ENCODE peak calls at places on chromosomes 1 and 21, in seven cellular contexts. E is tibial nerve, Q is suprapubic skin, G is uterus, L is right lobe of liver, I is transverse colon, K is heart left ventricle. Y is an unnamed sample.

GRCh38 chr1:96918406-96918805 is 196.8 kb downstream of the PTBP2 start:
- DNase-seq in K (no peak), E (no peak), Q (no peak), G (no peak), L (no peak), I (no peak), Y (no peak)

GRCh38 chr1:160108888-160109662 is 6.5 kb upstream of the ATP1A2 start:
- DNase-seq in I (no peak), K (no peak), Q (no peak), G (no peak), L (no peak), E (peak), Y (no peak)

GRCh38 chr1:114130846-114131525 is 22.7 kb downstream of the SYT6 start:
- DNase-seq in I (no peak), L (no peak), G (no peak), K (no peak), E (no peak), Q (no peak), Y (no peak)

GRCh38 chr1:46692806-46693770 is 21.4 kb downstream of the TEX38 start:
- DNase-seq in G (no peak), L (no peak), I (no peak), K (no peak), Q (no peak), E (no peak), Y (no peak)

GRCh38 chr1:206633708-206634121 is 1.6 kb upstream of the DYRK3 start:
- DNase-seq in L (no peak), E (peak), G (peak), K (no peak), I (peak), Q (no peak), Y (no peak)

GRCh38 chr1:64962447-64962846 is 3.9 kb downstream of the JAK1 start:
- DNase-seq in E (no peak), K (no peak), L (no peak), Q (no peak), G (no peak), I (peak), Y (no peak)

GRCh38 chr21:34077888-34078287 is 4.5 kb downstream of the MRPS6 start:
- DNase-seq in K (no peak), G (no peak), L (no peak), I (no peak), Q (no peak), E (no peak), Y (no peak)

GRCh38 chr1:150259217-150259616 is 1.6 kb downstream of the CA14 start:
- DNase-seq in G (no peak), L (peak), I (no peak), K (no peak), E (no peak), Q (no peak), Y (no peak)

GRCh38 chr21:16455978-16456377 is 726.2 kb downstream of the USP25 start:
- DNase-seq in K (no peak), L (no peak), Q (no peak), G (no peak), I (no peak), E (no peak), Y (no peak)

GRCh38 chr1:6108937-6109636 is 63.4 kb downstream of the KCNAB2 start:
- DNase-seq in E (no peak), I (peak), L (peak), Q (no peak), G (no peak), K (no peak), Y (no peak)

GRCh38 chr1:32791881-32792280 is 25.3 kb downstream of the YARS1 start:
- DNase-seq in Q (no peak), K (no peak), I (no peak), L (no peak), E (no peak), G (no peak), Y (no peak)

GRCh38 chr1:210407207-210407886 is 78.6 kb downstream of the HHAT start:
- DNase-seq in I (peak), G (peak), L (peak), K (peak), Q (no peak), E (peak), Y (no peak)

DNA sequence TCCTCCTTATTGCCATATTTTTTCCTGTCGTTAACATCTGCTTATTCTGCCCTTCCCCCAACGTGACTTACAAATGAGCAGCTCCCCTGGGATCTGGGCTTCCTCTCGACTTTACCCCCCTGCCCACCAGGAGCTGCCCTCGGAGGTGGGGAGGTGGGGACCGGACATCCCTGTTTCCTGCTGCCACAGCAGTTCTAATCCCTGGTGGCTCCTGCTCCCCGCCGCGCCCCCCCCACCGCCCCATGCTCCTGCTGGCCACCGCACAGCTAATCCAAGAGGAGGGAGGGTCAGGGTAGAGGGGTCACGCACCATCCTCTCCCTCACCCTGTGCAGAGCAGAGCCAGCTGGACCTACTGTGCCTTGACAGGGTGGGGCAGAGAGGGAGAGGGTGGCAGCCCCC is 4.4 kb upstream of the SLC27A3 start:
- DNase-seq in I (no peak), L (peak), G (no peak), Q (no peak), K (peak), E (no peak), Y (no peak)
- H3K27ac ChIP-seq in I (no peak), L (no peak), G (peak), Q (peak), K (peak), E (no peak), Y (peak)

GRCh38 chr1:224185208-224185607 is 2.2 kb downstream of the DEGS1 start:
- DNase-seq in L (no peak), Q (no peak), K (no peak), E (no peak), I (no peak), G (no peak), Y (no peak)
- H3K4me3 ChIP-seq in L (no peak), Q (peak), K (no peak), E (no peak), I (no peak), G (no peak), Y (peak)

DNA sequence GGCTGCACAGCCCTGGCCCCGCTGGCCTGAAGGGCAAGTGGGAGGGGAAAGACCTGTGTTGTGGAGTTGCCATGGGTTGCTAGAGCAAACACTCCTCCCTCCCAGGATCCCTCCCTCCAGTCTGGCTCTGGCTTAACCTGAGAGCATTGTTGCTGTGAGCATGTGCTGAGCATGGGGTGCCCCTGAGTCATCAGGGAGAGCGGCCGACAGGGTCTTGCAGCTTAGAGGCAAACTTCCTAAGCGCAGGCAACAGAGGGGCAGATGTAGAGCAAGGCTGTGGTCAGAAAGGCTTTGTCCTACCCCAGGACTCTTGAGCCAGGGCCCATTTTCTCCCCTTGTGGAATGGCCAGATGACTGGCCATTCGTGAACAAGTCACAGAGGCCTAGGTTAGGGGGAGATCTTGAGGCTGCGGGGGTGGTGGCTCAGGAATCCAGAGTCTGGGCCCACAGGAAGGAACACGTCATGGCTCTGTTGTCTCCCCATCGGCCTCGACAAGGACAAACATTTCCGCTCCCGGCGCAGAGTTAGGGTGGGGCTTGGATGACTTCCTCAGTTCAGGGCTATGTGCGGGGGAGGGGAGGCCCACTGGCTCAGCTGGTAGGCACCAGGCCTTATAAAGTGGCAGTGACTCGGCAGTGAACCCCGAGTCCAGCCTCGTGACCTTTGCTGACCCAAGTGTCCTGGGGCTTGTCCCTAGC is 362 bp upstream of the DYNLT4 start:
- DNase-seq in L (peak), Q (peak), I (peak), G (peak), K (peak), E (peak), Y (peak)
- TF ChIP-seq POLR2A in L (no peak), Q (peak), I (peak), G (peak), K (no peak), E (no peak), Y (no peak)

DNA sequence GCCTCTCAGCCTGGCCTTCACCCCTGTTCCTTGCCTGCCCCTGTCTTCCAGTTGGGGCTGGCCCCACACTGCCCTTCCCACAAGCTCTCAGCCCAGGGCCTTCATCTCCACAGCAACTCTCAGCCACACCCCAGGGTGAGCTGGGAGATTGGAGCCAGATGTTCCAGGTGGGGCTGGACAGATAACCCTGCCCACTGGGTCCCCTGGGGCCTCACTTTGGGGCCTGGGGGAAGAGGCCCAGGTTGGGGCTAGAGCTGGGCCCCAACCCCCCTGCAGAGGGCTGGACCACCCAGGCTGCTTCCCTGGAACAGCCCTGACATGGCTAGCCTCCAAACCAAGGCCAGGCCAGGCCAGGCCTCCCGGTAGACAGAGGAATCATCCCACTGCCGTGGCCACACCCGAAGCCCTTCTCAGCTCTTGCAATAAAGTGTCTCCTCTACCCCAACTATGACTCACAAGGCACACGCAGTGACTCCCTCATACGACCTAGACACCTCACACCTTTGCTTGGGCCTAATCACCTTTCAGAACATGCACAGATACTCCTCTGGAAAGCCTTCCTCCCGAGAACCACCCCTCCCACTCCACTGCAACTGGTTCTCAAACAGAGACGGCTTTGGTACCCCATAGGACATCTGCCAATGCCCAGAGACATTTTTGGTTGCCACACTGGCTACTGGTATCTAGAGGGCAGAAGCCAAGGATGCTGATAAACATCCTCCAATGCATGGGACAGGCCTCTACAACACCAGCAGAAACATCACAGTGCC is 22.2 kb downstream of the SLC2A1 start:
- DNase-seq in I (peak), G (peak), K (no peak), Q (no peak), L (no peak), E (peak), Y (no peak)
- H3K27ac ChIP-seq in I (peak), G (peak), K (no peak), Q (peak), L (no peak), E (peak), Y (peak)

DNA sequence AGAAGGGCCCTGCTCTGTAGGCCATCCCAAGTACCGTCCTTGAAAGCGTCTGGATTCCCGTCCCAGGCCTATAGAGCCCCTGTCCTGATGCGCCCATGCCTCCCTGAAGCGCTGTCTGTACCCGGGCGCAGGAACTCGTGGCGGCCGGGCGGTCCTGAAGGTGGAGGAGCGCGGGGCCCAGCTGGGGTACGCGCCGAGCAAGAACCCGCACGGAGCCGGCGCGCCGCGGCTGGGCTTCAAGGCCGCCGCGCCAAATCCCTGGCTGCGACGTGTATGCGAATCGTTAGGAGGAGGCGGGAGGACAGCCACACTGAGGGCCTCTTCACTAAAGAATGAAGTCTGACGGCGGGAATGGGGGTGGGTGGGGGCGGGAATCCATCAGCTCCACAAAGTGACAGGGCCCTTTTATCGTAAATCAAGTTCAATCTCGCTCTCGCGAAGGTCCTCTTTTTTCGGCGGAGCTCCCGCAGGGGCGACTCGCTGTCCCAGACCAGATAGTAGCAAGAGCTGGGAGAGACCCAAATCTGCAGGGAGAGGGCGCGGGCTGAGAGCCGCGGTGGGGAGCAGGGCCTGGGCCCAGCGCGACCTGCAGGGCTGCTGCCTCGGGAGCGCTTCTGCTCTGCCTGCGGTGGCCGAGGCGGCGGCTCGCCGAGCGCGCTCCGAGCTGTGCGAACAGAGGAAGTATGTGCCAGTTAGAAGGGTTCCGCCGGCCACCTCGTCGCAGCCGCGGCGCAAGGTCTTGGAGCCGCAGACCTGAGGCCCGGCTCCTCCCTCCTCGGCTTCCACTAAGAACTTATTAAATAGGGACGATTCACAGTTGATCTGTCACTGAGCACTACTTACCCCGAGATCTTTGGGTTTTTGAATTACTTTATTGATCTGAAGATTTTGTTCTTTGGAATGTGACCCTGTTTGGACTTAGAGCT is 10.4 kb downstream of the BARHL2 start:
- DNase-seq in L (no peak), I (no peak), Q (peak), K (no peak), G (no peak), E (no peak), Y (no peak)
- H3K4me3 ChIP-seq in L (peak), I (no peak), Q (peak), K (peak), G (no peak), E (no peak), Y (no peak)

DNA sequence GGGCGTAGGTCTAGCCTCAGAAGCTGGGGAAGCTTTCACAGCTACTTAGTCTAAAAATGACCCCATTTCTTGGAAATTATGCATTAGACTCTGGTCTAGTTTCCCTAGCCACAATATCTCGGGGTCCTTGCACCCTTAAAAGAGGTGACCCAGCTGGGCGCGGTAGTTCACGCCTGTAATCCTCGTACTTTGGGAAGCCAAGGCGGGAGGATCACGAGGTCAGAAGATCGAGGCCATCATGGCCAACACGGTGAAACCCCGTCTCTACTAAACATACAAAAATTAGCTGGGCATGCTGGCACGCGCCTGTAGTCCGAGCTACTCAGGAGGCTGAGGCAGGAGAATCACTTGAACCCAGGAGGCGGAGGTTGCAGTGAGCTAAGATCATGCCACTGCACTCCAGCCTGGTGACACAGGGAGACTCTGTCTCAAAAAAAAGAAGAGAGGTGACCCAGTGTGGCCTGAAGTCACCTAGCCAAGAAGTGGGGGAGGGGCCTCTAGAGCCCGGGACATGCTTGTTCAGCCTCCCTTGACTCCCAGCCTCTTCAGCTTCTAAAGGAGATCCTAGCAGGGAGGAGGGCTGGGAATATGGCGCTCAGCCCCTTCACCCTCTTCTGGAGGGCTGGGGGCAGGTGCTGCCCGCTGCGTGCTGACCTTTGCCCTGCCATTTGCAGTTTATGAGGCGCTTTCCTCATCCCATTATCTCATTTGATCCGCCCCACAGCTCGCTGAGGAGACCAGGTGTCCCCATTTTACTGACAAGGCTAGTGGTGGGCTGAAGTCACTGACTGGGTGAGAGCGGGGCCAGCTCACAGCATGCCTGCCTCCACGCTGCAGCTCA is 7.2 kb downstream of the ELF3 start:
- DNase-seq in E (no peak), L (peak), I (peak), Q (no peak), K (no peak), G (no peak), Y (no peak)
- TF ChIP-seq POLR2A in E (no peak), L (no peak), I (peak), Q (no peak), K (no peak), G (no peak), Y (no peak)

GRCh38 chr1:76176020-76176419 is 101.5 kb downstream of the ST6GALNAC3 start:
- DNase-seq in K (no peak), Q (no peak), L (no peak), G (no peak), E (no peak), I (no peak), Y (no peak)

GRCh38 chr1:76177644-76178043 is 103.1 kb downstream of the ST6GALNAC3 start:
- DNase-seq in I (no peak), E (no peak), G (no peak), L (no peak), K (no peak), Q (no peak), Y (no peak)

GRCh38 chr1:76185207-76185606 is 110.7 kb downstream of the ST6GALNAC3 start:
- DNase-seq in I (no peak), E (no peak), K (no peak), G (no peak), Q (no peak), L (no peak), Y (no peak)

DNA sequence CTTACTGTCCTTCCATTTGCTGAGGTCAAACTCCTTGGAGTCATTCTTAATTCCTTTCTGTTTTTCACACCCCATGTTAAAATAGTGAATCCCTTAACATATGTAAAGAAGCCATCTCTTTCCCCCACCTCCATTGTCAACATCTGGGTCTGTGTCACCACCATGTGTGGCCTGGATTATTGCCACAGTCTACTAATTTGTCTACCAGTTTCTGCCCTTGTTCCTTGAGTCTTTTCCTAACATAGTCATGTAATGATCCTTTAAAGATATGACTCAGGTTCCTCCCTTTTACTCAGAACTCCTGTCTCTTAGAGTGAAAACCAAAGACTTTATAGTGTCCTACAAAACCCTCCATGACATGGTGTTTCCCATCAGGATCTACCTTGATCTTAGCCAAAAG is 104.8 kb downstream of the ST6GALNAC3 start:
- DNase-seq in L (no peak), G (no peak), Q (no peak), K (no peak), I (no peak), E (no peak), Y (no peak)
- H3K27ac ChIP-seq in L (no peak), G (no peak), Q (no peak), K (no peak), I (no peak), E (no peak), Y (no peak)

DNA sequence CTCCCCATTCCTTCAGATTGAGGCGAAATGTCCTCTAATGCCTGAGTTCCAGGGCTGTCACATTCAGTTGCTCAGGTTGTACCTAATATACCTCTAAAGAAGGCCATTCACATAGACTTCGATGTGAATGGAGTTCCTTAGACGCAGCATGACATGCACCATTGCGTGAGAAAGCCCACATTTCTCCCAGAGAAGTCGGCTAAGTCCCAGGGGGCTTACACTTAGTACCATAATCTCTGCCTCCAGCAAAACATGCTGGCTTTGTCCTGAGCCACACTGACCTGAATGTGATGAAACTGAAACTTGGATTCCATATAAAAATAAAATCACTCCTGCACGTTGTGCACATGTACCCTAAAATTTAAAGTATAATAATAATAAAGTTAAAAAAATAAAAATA is 23.2 kb upstream of the SLC2A1 start:
- DNase-seq in K (no peak), L (no peak), E (no peak), I (no peak), G (no peak), Q (no peak), Y (no peak)
- H3K4me3 ChIP-seq in K (no peak), L (no peak), E (no peak), I (no peak), G (no peak), Q (no peak), Y (no peak)